ENCODE peak calls at places on chromosomes 5 and 9, in nine cellular contexts. N, C, D, H, M, S, V, G and I are unnamed samples.

GRCh38 chr5:80644900-80645299 is 9.6 kb upstream of the MSH3 start:
- DNase-seq in H (no peak), S (no peak), G (no peak), C (no peak), M (no peak), V (no peak), D (no peak), N (no peak), I (no peak)

GRCh38 chr5:149611327-149611726 is 30.0 kb downstream of the ARHGEF37 start:
- DNase-seq in M (no peak), S (no peak), H (no peak), V (peak; percentile 76), D (peak; percentile 79), N (peak; percentile 75), C (no peak), G (no peak), I (no peak)

GRCh38 chr9:4662108-4662988 is at the start of gene PLPP6:
- DNase-seq in N (peak; percentile 90), M (peak; percentile 93), S (peak; percentile 94), H (peak; percentile 84), G (peak; percentile 52), V (peak; percentile 93), D (peak; percentile 93), C (peak; percentile 89), I (peak; percentile 94)

GRCh38 chr5:57368010-57368409 is 114.6 kb downstream of the ACTBL2 start:
- DNase-seq in V (no peak), M (no peak), D (no peak), C (no peak), H (no peak), S (no peak), N (no peak), G (no peak), I (no peak)

GRCh38 chr5:173835662-173836061 is 52.5 kb upstream of the CPEB4 start:
- DNase-seq in S (no peak), N (no peak), V (no peak), H (no peak), C (no peak), M (no peak), G (no peak), D (no peak), I (no peak)

GRCh38 chr5:176446884-176447537 is 1.2 kb upstream of the FAF2 start:
- DNase-seq in V (peak; percentile 69), N (peak; percentile 45), H (peak; percentile 5), D (peak; percentile 31), M (no peak), C (no peak), G (no peak), S (no peak), I (peak; percentile 69)

GRCh38 chr5:162209005-162209605 is 141.5 kb downstream of the GABRG2 start:
- DNase-seq in S (no peak), H (peak; percentile 41), D (peak; percentile 47), G (peak; percentile 24), N (no peak), C (no peak), V (no peak), M (peak; percentile 26), I (no peak)

GRCh38 chr9:104992696-104993095 is 64.7 kb upstream of the ABCA1 start:
- DNase-seq in S (no peak), G (no peak), V (no peak), C (no peak), M (no peak), D (no peak), H (no peak), N (no peak), I (no peak)

GRCh38 chr5:107476783-107477182 is 194.0 kb downstream of the EFNA5 start:
- DNase-seq in S (no peak), G (peak; percentile 80), D (peak; percentile 21), V (no peak), H (no peak), C (no peak), N (no peak), M (peak; percentile 50), I (no peak)

GRCh38 chr5:115069087-115069968 is 100.4 kb downstream of the TRIM36 start:
- DNase-seq in N (no peak), M (peak; percentile 26), S (peak; percentile 74), D (peak; percentile 8), G (peak; percentile 12), C (peak; percentile 33), H (peak; percentile 12), V (no peak), I (no peak)

GRCh38 chr5:134139377-134139851 is 24.9 kb downstream of the TCF7 start:
- DNase-seq in N (peak; percentile 18), C (no peak), G (no peak), M (peak; percentile 10), V (peak; percentile 61), S (peak; percentile 74), D (no peak), H (no peak), I (peak; percentile 61)

GRCh38 chr9:69719368-69719767 is 40.4 kb downstream of the PTAR1 start:
- DNase-seq in H (no peak), M (no peak), V (no peak), G (no peak), C (no peak), D (no peak), S (no peak), N (no peak), I (no peak)

GRCh38 chr5:67063055-67063454 is 133.5 kb downstream of the CD180 start:
- DNase-seq in M (no peak), D (no peak), C (no peak), G (no peak), N (no peak), H (no peak), V (no peak), S (no peak), I (no peak)

GRCh38 chr5:32446660-32447059 is 2.1 kb upstream of the ZFR start:
- DNase-seq in V (no peak), S (no peak), D (peak; percentile 69), H (no peak), M (peak; percentile 43), G (no peak), N (no peak), C (no peak), I (no peak)
- H3K27ac ChIP-seq in V (no peak overlapping the region), S (no peak overlapping the region), D (peak overlapping the region; percentile 58), H (no peak overlapping the region), M (no peak overlapping the region), G (no peak overlapping the region), N (no peak overlapping the region), C (no peak overlapping the region), I (peak overlapping the region; percentile 93)

GRCh38 chr5:154174091-154174490 is 16.4 kb upstream of the GALNT10 start:
- DNase-seq in H (no peak), V (no peak), C (no peak), D (no peak), M (no peak), S (no peak), G (no peak), N (no peak), I (no peak)
- TF ChIP-seq EP300 in H (no peak), V (no peak), C (no peak), D (no peak), M (no peak), S (no peak), G (no peak), N (no peak), I (no peak)

GRCh38 chr9:134843740-134844139 is 36.9 kb upstream of the FCN2 start:
- DNase-seq in D (no peak), C (no peak), V (peak; percentile 34), N (no peak), G (no peak), M (no peak), H (no peak), S (no peak), I (no peak)

GRCh38 chr9:134844821-134845220 is 35.8 kb upstream of the FCN2 start:
- DNase-seq in N (no peak), S (no peak), G (no peak), M (no peak), C (no peak), H (no peak), V (peak; percentile 51), D (no peak), I (no peak)

GRCh38 chr9:134840511-134840910 is 40.1 kb upstream of the FCN2 start:
- DNase-seq in G (no peak), D (no peak), N (no peak), M (no peak), H (no peak), V (no peak), S (no peak), C (no peak), I (no peak)

GRCh38 chr9:134841180-134841904 is 39.3 kb upstream of the FCN2 start:
- DNase-seq in H (no peak), M (no peak), G (no peak), V (no peak), D (no peak), C (no peak), S (no peak), N (no peak), I (no peak)

GRCh38 chr9:134842321-134842720 is 38.3 kb upstream of the FCN2 start:
- DNase-seq in C (no peak), M (no peak), G (no peak), H (no peak), S (no peak), D (no peak), N (no peak), V (peak; percentile 53), I (no peak)
- H3K4me3 ChIP-seq in C (no peak overlapping the region), M (no peak overlapping the region), G (no peak overlapping the region), H (no peak overlapping the region), S (no peak overlapping the region), D (no peak overlapping the region), N (no peak overlapping the region), V (no peak overlapping the region), I (no peak overlapping the region)

DNA sequence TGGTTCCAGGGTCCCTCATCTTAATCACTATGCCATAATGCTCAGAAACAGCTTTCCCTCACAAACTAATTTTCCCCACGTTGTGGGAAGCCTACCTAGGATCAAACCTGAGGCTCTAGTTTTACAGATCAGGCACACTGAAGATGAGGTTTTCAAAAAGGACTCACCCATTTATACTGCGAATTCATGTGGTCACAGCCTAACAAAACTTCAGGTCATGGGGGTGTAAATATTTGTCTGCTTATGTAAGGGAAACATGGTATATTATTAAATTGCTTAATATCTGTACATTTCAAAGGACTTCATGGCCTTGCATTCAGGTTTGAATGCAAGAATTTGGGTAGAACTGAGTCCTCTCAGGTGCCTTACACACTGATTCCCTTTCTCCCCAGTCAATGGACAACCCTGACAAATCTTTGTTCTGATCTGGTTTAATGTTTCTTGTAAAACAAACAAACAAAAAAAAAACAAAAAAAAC is 12.1 kb downstream of the ZFAND5 start:
- DNase-seq in M (no peak), G (no peak), D (no peak), S (no peak), C (no peak), H (no peak), N (no peak), V (no peak), I (no peak)
- H3K27ac ChIP-seq in M (no peak overlapping the region), G (no peak overlapping the region), D (no peak overlapping the region), S (no peak overlapping the region), C (peak overlapping the region; percentile 49), H (no peak overlapping the region), N (no peak overlapping the region), V (no peak overlapping the region), I (no peak overlapping the region)